ENCODE peak calls at places on chromosomes 3 and 15, in six cellular contexts. N is GM13976, P is HFFc6, T is PC-3, C is Calu3, B is H9. S is an unnamed sample.

GRCh38 chr15:74240002-74240568 is 4.0 kb downstream of the CCDC33 start:
- DNase-seq in N (no peak), P (peak), T (peak), C (peak), B (peak), S (peak)

GRCh38 chr3:127291611-127292010 is 3.8 kb upstream of the PRR20G start:
- DNase-seq in N (no peak), P (no peak), T (no peak), C (no peak), B (no peak), S (no peak)

GRCh38 chr15:38612159-38612863 is 47.7 kb upstream of the RASGRP1 start:
- DNase-seq in N (no peak), P (no peak), T (no peak), C (no peak), B (no peak), S (no peak)

GRCh38 chr3:13745636-13746035 is 134.2 kb downstream of the WNT7A start:
- DNase-seq in N (no peak), P (no peak), T (no peak), C (no peak), B (no peak), S (no peak)

GRCh38 chr3:7683431-7683830 is 818.2 kb upstream of the LMCD1 start:
- DNase-seq in N (no peak), P (no peak), T (no peak), C (no peak), B (no peak), S (no peak)

GRCh38 chr3:113844622-113845222 is 6.1 kb downstream of the GRAMD1C start:
- DNase-seq in N (peak), P (peak), T (peak), C (no peak), B (no peak), S (no peak)

GRCh38 chr3:145055375-145056076 is 1083.9 kb downstream of the DIPK2A start:
- DNase-seq in N (no peak), P (no peak), T (no peak), C (no peak), B (no peak), S (no peak)

GRCh38 chr15:62301993-62302665 is 137.0 kb upstream of the C2CD4B start:
- DNase-seq in N (no peak), P (no peak), T (no peak), C (no peak), B (no peak), S (no peak)

GRCh38 chr15:48962662-48963523 is 826 bp downstream of the SHC4 start:
- DNase-seq in N (peak), P (peak), T (peak), C (peak), B (peak), S (no peak)

GRCh38 chr3:69527498-69527897 is 141.6 kb upstream of the FRMD4B start:
- DNase-seq in N (no peak), P (no peak), T (no peak), C (no peak), B (no peak), S (no peak)

GRCh38 chr3:99909714-99910508 is 92.2 kb downstream of the CMSS1 start:
- DNase-seq in N (no peak), P (peak), T (peak), C (no peak), B (no peak), S (no peak)

GRCh38 chr3:18370672-18371071 is 54.5 kb downstream of the SATB1 start:
- DNase-seq in N (no peak), P (no peak), T (no peak), C (no peak), B (no peak), S (no peak)

GRCh38 chr3:112500621-112501020 is 1.3 kb upstream of the BTLA start:
- DNase-seq in N (no peak), P (no peak), T (no peak), C (no peak), B (no peak), S (no peak)

GRCh38 chr3:171258316-171258715 is 201.9 kb downstream of the TNIK start:
- DNase-seq in N (no peak), P (no peak), T (no peak), C (no peak), B (no peak), S (no peak)

GRCh38 chr3:11136116-11136515 is 18.2 kb upstream of the HRH1 start:
- DNase-seq in N (no peak), P (peak), T (peak), C (no peak), B (no peak), S (no peak)

GRCh38 chr15:26722621-26723160 is 50.2 kb downstream of the GABRB3 start:
- DNase-seq in N (no peak), P (no peak), T (no peak), C (no peak), B (no peak), S (no peak)

GRCh38 chr15:37581866-37582532 is 352.4 kb upstream of the TMCO5A start:
- DNase-seq in N (no peak), P (no peak), T (no peak), C (no peak), B (peak), S (no peak)

GRCh38 chr3:31997500-31997899 is 15.9 kb downstream of the ZNF860 start:
- DNase-seq in N (no peak), P (no peak), T (no peak), C (no peak), B (no peak), S (no peak)

GRCh38 chr3:131147534-131147933 is 120.9 kb downstream of the NEK11 start:
- DNase-seq in N (no peak), P (no peak), T (no peak), C (no peak), B (no peak), S (no peak)

GRCh38 chr15:84915011-84915958 is 30.8 kb downstream of the SLC28A1 start:
- DNase-seq in N (peak), P (peak), T (peak), C (peak), B (peak), S (no peak)

GRCh38 chr3:132661120-132661519 is 991 bp downstream of the UBA5 start:
- DNase-seq in N (no peak), P (no peak), T (no peak), C (no peak), B (no peak), S (no peak)

GRCh38 chr15:42593143-42593542 is 17.7 kb downstream of the STARD9 start:
- DNase-seq in N (no peak), P (no peak), T (no peak), C (no peak), B (no peak), S (no peak)

GRCh38 chr3:194273396-194274310 is 77.5 kb downstream of the CPN2 start:
- DNase-seq in N (no peak), P (no peak), T (no peak), C (no peak), B (peak), S (no peak)

DNA sequence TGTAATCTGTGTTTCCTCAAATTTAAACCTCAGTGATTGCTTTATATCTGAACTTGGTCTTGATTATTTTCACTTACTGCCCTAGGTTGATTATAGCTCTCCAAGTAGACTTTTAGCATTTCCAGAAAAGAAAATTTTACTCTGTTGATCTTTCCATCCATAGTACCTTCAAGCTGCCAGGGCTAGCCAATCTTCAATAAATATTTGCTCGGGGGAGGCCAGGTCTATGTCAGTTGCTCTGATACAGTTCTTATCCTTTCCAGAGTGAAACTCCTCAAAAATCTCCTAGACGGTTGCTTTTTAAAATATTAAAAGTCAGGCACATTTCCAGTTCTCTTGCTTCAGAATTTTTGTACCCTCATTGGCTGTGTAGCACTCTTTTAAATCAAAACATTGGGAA is 38.8 kb downstream of the RETNLB start:
- DNase-seq in N (no peak), P (no peak), T (no peak), C (no peak), B (no peak), S (no peak)
- TF ChIP-seq CTCF in N (no peak), P (no peak), T (no peak), C (no peak), B (no peak), S (no peak)

GRCh38 chr15:66498501-66499386 is 1.2 kb upstream of the SNAPC5 start:
- DNase-seq in N (no peak), P (peak), T (peak), C (no peak), B (no peak), S (no peak)
- TF ChIP-seq CTCF in N (peak), P (peak), T (peak), C (no peak), B (peak), S (peak)

DNA sequence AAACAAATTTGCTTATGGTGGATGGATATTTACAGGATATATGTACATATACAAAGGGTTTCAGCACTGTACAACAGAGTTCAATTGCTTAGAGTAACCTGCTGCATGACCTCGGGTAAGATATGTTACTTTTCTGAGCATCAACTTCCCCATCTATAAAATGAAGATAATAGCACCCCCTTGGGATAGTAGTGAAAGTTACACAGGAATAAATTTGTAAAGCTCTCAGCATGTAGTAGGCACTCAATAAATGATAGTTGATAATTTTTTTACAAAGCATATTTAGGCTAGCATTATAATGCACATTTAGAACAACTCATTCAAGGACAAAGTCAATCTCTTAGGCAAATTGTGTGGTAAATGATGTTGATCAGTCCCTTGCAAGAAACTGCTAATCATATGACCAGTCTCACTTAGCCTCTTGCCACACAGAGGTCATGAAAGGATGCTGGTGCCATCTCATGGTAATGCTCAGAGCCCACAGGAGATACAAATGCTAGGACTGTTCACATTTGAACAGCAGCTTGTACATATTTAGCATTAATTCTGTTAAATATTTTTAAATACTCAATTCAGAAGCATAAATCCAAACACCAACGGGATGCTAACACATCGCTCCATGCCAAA is 123.9 kb downstream of the MAGI1 start:
- DNase-seq in N (no peak), P (no peak), T (peak), C (no peak), B (no peak), S (no peak)
- TF ChIP-seq CTCF in N (no peak), P (peak), T (peak), C (peak), B (peak), S (peak)

GRCh38 chr3:24069045-24069444 is 124.0 kb downstream of the NR1D2 start:
- DNase-seq in N (no peak), P (peak), T (peak), C (peak), B (no peak), S (no peak)
- TF ChIP-seq CTCF in N (no peak), P (peak), T (peak), C (no peak), B (peak), S (peak)

DNA sequence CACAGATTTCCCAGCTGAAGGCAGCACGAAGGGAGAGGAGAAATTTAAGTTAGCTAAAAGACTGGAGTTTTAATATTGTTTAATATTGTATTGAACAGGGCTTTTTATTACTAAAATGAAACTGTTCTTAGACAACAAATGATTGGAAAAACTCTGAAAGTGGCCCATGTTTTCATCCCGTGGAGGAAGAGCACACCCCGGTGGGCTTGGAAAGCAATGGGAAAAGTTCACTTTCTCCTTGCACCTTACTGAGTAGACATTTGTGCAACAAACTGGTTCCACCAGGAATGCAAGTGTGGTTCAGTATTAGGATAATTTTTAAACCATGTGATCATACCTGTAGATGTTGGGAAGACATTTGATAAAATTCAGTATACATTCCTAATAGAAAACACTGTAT is 8.2 kb upstream of the ESYT3 start:
- DNase-seq in N (no peak), P (no peak), T (peak), C (no peak), B (no peak), S (no peak)
- TF ChIP-seq CTCF in N (no peak), P (peak), T (peak), C (no peak), B (peak), S (peak)

GRCh38 chr3:98777801-98778220 is 14.7 kb downstream of the ST3GAL6 start:
- DNase-seq in N (no peak), P (peak), T (peak), C (peak), B (no peak), S (no peak)
- TF ChIP-seq CTCF in N (no peak), P (peak), T (peak), C (no peak), B (no peak), S (no peak)

DNA sequence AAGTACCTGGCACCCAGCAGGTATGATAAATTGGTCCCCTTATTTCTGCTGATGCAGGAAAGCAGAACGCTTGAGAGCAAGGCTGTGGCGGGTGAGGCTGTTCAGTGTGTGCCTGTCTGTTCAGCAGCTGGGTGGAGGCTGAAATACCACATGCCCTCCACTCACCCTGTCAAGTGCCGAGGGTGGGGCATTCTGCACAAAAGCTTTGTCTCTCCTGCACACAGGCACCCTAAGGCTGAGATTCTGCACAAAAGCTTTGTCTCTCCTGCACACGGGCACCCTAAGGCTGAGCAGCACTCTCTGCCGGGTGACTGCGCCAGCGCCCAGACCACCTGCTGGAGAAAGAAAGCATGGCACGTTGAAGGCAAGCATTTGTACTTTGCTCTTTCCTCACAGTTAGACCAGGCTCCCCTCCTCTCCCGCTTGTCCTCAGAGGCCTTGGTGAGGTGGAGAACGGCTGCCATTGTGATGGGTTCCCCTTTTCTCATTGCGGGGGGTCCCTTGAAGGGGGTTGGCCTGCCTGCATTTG is 97.5 kb downstream of the BDH1 start:
- DNase-seq in N (peak), P (no peak), T (no peak), C (peak), B (no peak), S (no peak)
- TF ChIP-seq CTCF in N (no peak), P (peak), T (peak), C (peak), B (peak), S (peak)

DNA sequence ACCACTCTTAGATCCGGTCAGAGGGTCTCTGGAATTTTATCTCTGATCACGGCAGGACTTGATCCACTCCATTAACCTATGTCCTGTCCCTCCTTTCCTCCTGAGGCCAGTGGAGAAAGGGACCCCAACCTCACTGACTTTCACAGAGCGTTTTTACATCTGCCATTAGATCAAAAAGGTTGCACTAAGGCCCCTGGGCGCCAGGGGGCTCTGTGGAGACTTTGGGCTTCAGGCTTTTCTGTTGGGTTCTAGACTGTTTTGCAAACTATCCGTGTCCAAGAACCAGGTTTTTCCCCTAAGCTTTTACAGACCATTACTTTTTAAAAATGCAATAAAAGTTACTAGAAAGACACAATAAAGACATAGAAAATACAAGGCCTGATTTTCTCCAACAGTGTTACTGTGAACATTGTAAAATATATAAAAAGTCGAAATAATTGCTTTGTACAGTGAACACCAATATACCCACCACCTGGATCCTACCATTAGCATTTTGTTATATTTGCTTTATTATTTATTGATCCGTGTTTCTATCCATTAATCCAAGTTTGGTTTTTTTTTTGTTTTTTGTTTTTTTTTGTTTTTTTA is 159.7 kb downstream of the POLR2M start:
- DNase-seq in N (peak), P (peak), T (peak), C (peak), B (peak), S (no peak)
- TF ChIP-seq CTCF in N (peak), P (peak), T (peak), C (peak), B (peak), S (peak)

GRCh38 chr3:52040600-52040999 is 15.8 kb downstream of the DUSP7 start:
- DNase-seq in N (no peak), P (no peak), T (no peak), C (no peak), B (no peak), S (no peak)

GRCh38 chr3:52043750-52044149 is 12.6 kb downstream of the DUSP7 start:
- DNase-seq in N (no peak), P (no peak), T (no peak), C (no peak), B (no peak), S (no peak)

GRCh38 chr3:52039846-52040245 is 16.5 kb downstream of the DUSP7 start:
- DNase-seq in N (no peak), P (no peak), T (no peak), C (peak), B (no peak), S (no peak)

GRCh38 chr3:52039426-52039825 is 16.9 kb downstream of the DUSP7 start:
- DNase-seq in N (no peak), P (no peak), T (no peak), C (no peak), B (no peak), S (no peak)

DNA sequence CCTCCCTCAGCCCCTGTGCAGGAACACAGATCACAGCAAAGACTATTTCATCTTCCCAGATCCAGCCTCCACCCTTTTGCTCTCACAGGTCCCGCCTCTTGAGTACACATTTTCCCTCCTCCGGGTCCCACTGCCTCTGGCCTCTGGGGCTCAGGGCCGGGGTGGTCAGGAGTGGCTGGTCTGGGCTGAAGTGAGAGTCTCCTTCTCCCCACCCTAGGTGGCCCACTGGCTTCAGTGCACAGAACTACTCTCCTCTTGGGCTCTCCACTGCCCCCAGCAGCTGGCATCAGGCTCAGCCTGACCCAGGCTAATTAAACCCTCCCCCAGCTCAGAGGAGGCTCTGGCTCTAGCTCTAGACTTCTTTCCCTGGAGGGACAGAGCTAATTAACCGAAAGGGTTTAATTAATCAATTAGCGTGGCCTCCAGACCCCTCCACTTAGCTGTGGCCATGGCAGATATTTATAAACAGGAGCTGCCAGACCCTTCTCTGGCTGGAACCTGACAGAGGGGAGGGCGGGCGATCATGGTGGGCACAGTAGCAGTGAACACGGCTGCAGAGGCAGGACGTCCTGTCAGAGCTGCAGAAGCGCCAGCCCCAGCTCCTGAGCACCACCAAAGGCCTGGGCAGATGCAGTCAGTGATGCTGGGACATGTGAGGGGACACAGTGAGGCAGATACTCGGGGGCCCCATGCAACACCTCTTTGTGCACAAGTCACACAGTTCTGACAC is 15.1 kb downstream of the DUSP7 start:
- DNase-seq in N (no peak), P (no peak), T (peak), C (no peak), B (peak), S (no peak)
- TF ChIP-seq CTCF in N (no peak), P (peak), T (peak), C (no peak), B (peak), S (peak)